ENCODE peak calls at places on chromosomes 11 and 22, in four cellular contexts. R, K, C and W are unnamed samples.

GRCh38 chr22:29219881-29220670 is 14.4 kb downstream of the EMID1 start:
- DNase-seq in C (no peak), K (no peak), R (no peak), W (peak; percentile 80)

GRCh38 chr22:46995501-46996360 is 233.3 kb downstream of the TBC1D22A start:
- DNase-seq in K (no peak), R (no peak), C (no peak), W (peak; percentile 80)

GRCh38 chr11:10441021-10441523 is 14.0 kb upstream of the AMPD3 start:
- DNase-seq in R (no peak), C (no peak), K (no peak), W (no peak)

GRCh38 chr22:33927752-33928151 is 7.5 kb upstream of the LARGE1 start:
- DNase-seq in R (no peak), K (no peak), C (no peak), W (no peak)

GRCh38 chr11:12433571-12434061 is 56.2 kb downstream of the PARVA start:
- DNase-seq in C (no peak), K (no peak), R (no peak), W (no peak)

GRCh38 chr11:111540114-111540920 is at the start of gene LAYN:
- DNase-seq in K (no peak), R (peak; percentile 63), C (no peak), W (no peak)

GRCh38 chr22:46369716-46370583 is 34.4 kb downstream of the TRMU start:
- DNase-seq in R (no peak), K (no peak), C (no peak), W (no peak)

GRCh38 chr22:19064354-19065054 is 57.7 kb downstream of the DGCR2 start:
- DNase-seq in K (no peak), R (no peak), C (no peak), W (no peak)

GRCh38 chr22:22357024-22357868 is 112.7 kb downstream of the VPREB1 start:
- DNase-seq in R (peak; percentile 59), C (peak; percentile 25), K (peak; percentile 19), W (peak; percentile 35)